ENCODE peak calls at places on chromosome 6, in four cellular contexts. One of them, this sample, is unnamed.

GRCh38 chr6:5967594-5967993 is 39.1 kb downstream of the NRN1 start:
- DNase-seq in heart right ventricle: no peak
- DNase-seq in pancreas: no peak
- DNase-seq in CD4-positive, CD25-positive, alpha-beta regulatory T cell: no peak
- DNase-seq in this sample: no peak

GRCh38 chr6:33297956-33298772 is 578 bp downstream of the RGL2 start:
- DNase-seq in heart right ventricle: peak; percentile 84
- DNase-seq in pancreas: peak; percentile 67
- DNase-seq in CD4-positive, CD25-positive, alpha-beta regulatory T cell: peak; percentile 63
- DNase-seq in this sample: peak; percentile 85

GRCh38 chr6:110949679-110950285 is 8.7 kb upstream of the GTF3C6 start:
- DNase-seq in heart right ventricle: no peak
- DNase-seq in pancreas: no peak
- DNase-seq in CD4-positive, CD25-positive, alpha-beta regulatory T cell: no peak
- DNase-seq in this sample: peak; percentile 47

GRCh38 chr6:63114610-63115009 is 96.7 kb upstream of the FKBP1C start:
- DNase-seq in heart right ventricle: no peak
- DNase-seq in pancreas: no peak
- DNase-seq in CD4-positive, CD25-positive, alpha-beta regulatory T cell: no peak
- DNase-seq in this sample: no peak

GRCh38 chr6:6631526-6632276 is 43.2 kb downstream of the LY86 start:
- DNase-seq in heart right ventricle: no peak
- DNase-seq in pancreas: no peak
- DNase-seq in CD4-positive, CD25-positive, alpha-beta regulatory T cell: no peak
- DNase-seq in this sample: no peak

GRCh38 chr6:45742591-45742990 is 273.1 kb downstream of the CLIC5 start:
- DNase-seq in heart right ventricle: no peak
- DNase-seq in pancreas: no peak
- DNase-seq in CD4-positive, CD25-positive, alpha-beta regulatory T cell: no peak
- DNase-seq in this sample: no peak

GRCh38 chr6:22766979-22767378 is 197.6 kb downstream of the HDGFL1 start:
- DNase-seq in heart right ventricle: no peak
- DNase-seq in pancreas: no peak
- DNase-seq in CD4-positive, CD25-positive, alpha-beta regulatory T cell: no peak
- DNase-seq in this sample: no peak

GRCh38 chr6:66897576-66897975 is 1190.5 kb upstream of the EYS start:
- DNase-seq in heart right ventricle: no peak
- DNase-seq in pancreas: no peak
- DNase-seq in CD4-positive, CD25-positive, alpha-beta regulatory T cell: no peak
- DNase-seq in this sample: no peak

GRCh38 chr6:37602360-37602759 is 95.3 kb downstream of the MDGA1 start:
- DNase-seq in heart right ventricle: no peak
- DNase-seq in pancreas: no peak
- DNase-seq in CD4-positive, CD25-positive, alpha-beta regulatory T cell: no peak
- DNase-seq in this sample: no peak

GRCh38 chr6:31401403-31401802 is 2.0 kb upstream of the MICA start:
- DNase-seq in heart right ventricle: no peak
- DNase-seq in pancreas: no peak
- DNase-seq in CD4-positive, CD25-positive, alpha-beta regulatory T cell: no peak
- DNase-seq in this sample: no peak

GRCh38 chr6:31405996-31406395 is 2.6 kb downstream of the MICA start:
- DNase-seq in heart right ventricle: no peak
- DNase-seq in pancreas: no peak
- DNase-seq in CD4-positive, CD25-positive, alpha-beta regulatory T cell: no peak
- DNase-seq in this sample: no peak

GRCh38 chr6:31400467-31401289 is 2.7 kb upstream of the MICA start:
- DNase-seq in heart right ventricle: peak; percentile 88
- DNase-seq in pancreas: peak; percentile 71
- DNase-seq in CD4-positive, CD25-positive, alpha-beta regulatory T cell: peak; percentile 76
- DNase-seq in this sample: peak; percentile 70

GRCh38 chr6:31402324-31403282 is 792 bp upstream of the MICA start:
- DNase-seq in heart right ventricle: peak; percentile 24
- DNase-seq in pancreas: no peak
- DNase-seq in CD4-positive, CD25-positive, alpha-beta regulatory T cell: peak; percentile 22
- DNase-seq in this sample: peak; percentile 62

DNA sequence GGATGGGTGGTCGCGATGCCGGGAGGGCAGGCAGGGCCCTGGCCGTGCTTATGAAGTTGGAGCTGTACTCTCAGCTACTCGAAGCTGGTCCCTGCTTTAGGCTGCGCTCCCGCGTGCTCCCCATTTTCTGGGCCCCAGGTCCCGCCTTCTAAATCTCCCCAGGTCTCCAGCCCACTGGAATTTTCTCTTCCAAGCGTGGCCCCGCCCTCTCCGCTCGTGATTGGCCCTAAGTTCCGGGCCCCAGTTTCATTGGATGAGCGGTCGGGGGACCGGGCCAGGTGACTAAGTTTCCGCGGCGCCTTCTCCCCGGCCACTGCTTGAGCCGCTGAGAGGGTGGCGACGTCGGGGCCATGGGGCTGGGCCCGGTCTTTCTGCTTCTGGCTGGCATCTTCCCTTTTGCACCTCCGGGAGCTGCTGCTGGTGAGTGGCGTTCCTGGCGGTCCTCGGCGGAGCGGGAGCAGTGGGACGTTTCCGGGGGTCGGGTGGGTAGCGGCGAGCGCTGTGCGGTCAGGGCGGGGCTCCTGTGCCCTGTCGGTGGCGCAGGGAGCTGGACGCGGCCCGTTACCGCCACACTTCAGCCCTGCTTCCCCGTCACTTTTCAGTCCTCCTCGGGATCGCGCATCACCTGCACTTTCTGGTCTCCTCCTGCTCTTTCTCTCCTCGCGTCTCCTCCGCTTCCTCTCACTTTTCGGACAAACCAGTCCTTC is at the start of gene MICA:
- DNase-seq in heart right ventricle: peak; percentile 92
- DNase-seq in pancreas: peak; percentile 90
- DNase-seq in CD4-positive, CD25-positive, alpha-beta regulatory T cell: peak; percentile 72
- DNase-seq in this sample: peak; percentile 53
- H3K27ac ChIP-seq in heart right ventricle: peak within 1 kb of the TSS; percentile 97
- H3K27ac ChIP-seq in pancreas: peak within 1 kb of the TSS; percentile 97
- H3K27ac ChIP-seq in CD4-positive, CD25-positive, alpha-beta regulatory T cell: peak within 1 kb of the TSS; percentile 84
- H3K27ac ChIP-seq in this sample: peak within 1 kb of the TSS; percentile 76

GRCh38 chr6:139370047-139370706 is 4.3 kb downstream of the CITED2 start:
- DNase-seq in heart right ventricle: no peak
- DNase-seq in pancreas: no peak
- DNase-seq in CD4-positive, CD25-positive, alpha-beta regulatory T cell: no peak
- DNase-seq in this sample: peak; percentile 6

GRCh38 chr6:139370707-139371345 is 3.6 kb downstream of the CITED2 start:
- DNase-seq in heart right ventricle: no peak
- DNase-seq in pancreas: no peak
- DNase-seq in CD4-positive, CD25-positive, alpha-beta regulatory T cell: no peak
- DNase-seq in this sample: no peak

GRCh38 chr6:139373154-139373927 is 1.1 kb downstream of the CITED2 start:
- DNase-seq in heart right ventricle: peak; percentile 50
- DNase-seq in pancreas: peak; percentile 77
- DNase-seq in CD4-positive, CD25-positive, alpha-beta regulatory T cell: peak; percentile 57
- DNase-seq in this sample: peak; percentile 80

GRCh38 chr6:139372326-139373153 is 1.9 kb downstream of the CITED2 start:
- DNase-seq in heart right ventricle: no peak
- DNase-seq in pancreas: no peak
- DNase-seq in CD4-positive, CD25-positive, alpha-beta regulatory T cell: no peak
- DNase-seq in this sample: no peak

GRCh38 chr6:139371421-139372253 is 2.8 kb downstream of the CITED2 start:
- DNase-seq in heart right ventricle: no peak
- DNase-seq in pancreas: no peak
- DNase-seq in CD4-positive, CD25-positive, alpha-beta regulatory T cell: no peak
- DNase-seq in this sample: no peak
- H3K4me1 ChIP-seq in heart right ventricle: peaks cover 36% of the 10 kb centered on the region
- H3K4me1 ChIP-seq in pancreas: peaks cover 21% of the 10 kb centered on the region
- H3K4me1 ChIP-seq in CD4-positive, CD25-positive, alpha-beta regulatory T cell: peaks cover 51% of the 10 kb centered on the region
- H3K4me1 ChIP-seq in this sample: peaks cover 47% of the 10 kb centered on the region

GRCh38 chr6:138909975-138910374 is 78.1 kb downstream of the REPS1 start:
- DNase-seq in heart right ventricle: peak; percentile 7
- DNase-seq in pancreas: no peak
- DNase-seq in CD4-positive, CD25-positive, alpha-beta regulatory T cell: no peak
- DNase-seq in this sample: no peak
- H3K36me3 ChIP-seq in heart right ventricle: no peaks in the 10 kb centered on the region
- H3K36me3 ChIP-seq in pancreas: no peaks in the 10 kb centered on the region
- H3K36me3 ChIP-seq in CD4-positive, CD25-positive, alpha-beta regulatory T cell: peaks cover 88% of the 10 kb centered on the region
- H3K36me3 ChIP-seq in this sample: peaks cover 50% of the 10 kb centered on the region

DNA sequence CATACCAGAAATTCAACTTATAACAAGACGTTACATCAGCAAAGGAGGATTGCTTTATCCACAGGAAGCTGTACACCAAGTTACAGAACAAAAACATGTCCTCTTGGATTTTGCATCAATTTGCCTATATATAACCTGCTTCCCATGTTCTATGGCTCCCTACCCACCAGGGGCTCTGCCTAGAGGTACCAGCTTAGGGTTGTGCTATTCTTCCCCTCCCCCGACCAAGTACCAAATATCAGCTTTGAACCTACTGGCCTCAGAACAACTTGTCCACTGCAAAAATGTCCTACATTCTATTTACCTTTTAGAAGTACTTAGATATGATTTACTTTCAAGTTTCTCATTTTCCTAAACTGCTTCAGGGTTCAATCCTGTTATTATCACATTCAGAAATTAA is 15.6 kb upstream of the TMEM30A start:
- DNase-seq in heart right ventricle: no peak
- DNase-seq in pancreas: no peak
- DNase-seq in CD4-positive, CD25-positive, alpha-beta regulatory T cell: no peak
- DNase-seq in this sample: no peak
- H3K27ac ChIP-seq in heart right ventricle: no peak overlapping the region
- H3K27ac ChIP-seq in pancreas: no peak overlapping the region
- H3K27ac ChIP-seq in CD4-positive, CD25-positive, alpha-beta regulatory T cell: no peak overlapping the region
- H3K27ac ChIP-seq in this sample: no peak overlapping the region

DNA sequence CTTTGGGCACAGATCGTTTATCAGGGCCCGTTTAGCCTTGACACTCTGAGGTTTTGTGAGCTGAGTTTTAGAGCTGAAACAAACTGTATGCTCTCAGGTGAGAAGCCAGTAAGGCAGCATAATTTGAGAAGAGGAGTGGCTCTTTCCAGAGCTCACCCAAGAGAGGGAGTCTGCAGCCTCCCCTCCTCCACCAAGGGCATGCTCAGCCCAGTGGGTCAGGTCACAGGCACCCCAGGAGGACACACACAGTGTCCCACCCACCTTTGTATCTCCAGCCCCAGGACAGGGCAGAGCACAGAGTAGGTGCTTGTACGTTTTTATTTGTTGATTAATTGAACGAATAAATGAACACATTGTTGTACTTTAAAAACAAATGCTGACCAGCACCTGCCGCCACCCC is 3.4 kb downstream of the TSPO2 start:
- DNase-seq in heart right ventricle: no peak
- DNase-seq in pancreas: no peak
- DNase-seq in CD4-positive, CD25-positive, alpha-beta regulatory T cell: no peak
- DNase-seq in this sample: no peak
- H3K4me1 ChIP-seq in heart right ventricle: peaks cover 7% of the 10 kb centered on the region
- H3K4me1 ChIP-seq in pancreas: peaks cover 19% of the 10 kb centered on the region
- H3K4me1 ChIP-seq in CD4-positive, CD25-positive, alpha-beta regulatory T cell: no peaks in the 10 kb centered on the region
- H3K4me1 ChIP-seq in this sample: no peaks in the 10 kb centered on the region